ENCODE peak calls at places on chromosomes 2 and 18, in eight cellular contexts. Q is osteoblast, A is uterus, I is BE2C, F is lower leg skin, W is astrocyte of the spinal cord, P is cardiac muscle cell, X is fibroblast of the aortic adventitia. N is an unnamed sample.

GRCh38 chr2:30237346-30238142 is 6.2 kb downstream of the LBH start:
- DNase-seq in X (no peak), Q (no peak), P (no peak), I (no peak), W (no peak), F (no peak), A (no peak), N (peak)

GRCh38 chr2:119066272-119066804 is 92.2 kb downstream of the C1QL2 start:
- DNase-seq in W (no peak), P (no peak), I (no peak), A (no peak), F (no peak), Q (no peak), X (no peak), N (peak)

GRCh38 chr18:36711813-36712444 is 116.9 kb downstream of the TPGS2 start:
- DNase-seq in Q (peak), I (peak), X (peak), P (no peak), F (peak), W (peak), A (peak), N (peak)

GRCh38 chr2:10380048-10380926 is 67.8 kb downstream of the ODC1 start:
- DNase-seq in Q (no peak), I (no peak), F (no peak), W (no peak), A (no peak), P (no peak), X (no peak), N (no peak)

GRCh38 chr2:25546852-25547251 is 126.5 kb downstream of the DTNB start:
- DNase-seq in X (no peak), F (no peak), I (no peak), Q (no peak), W (no peak), P (no peak), A (no peak), N (no peak)

GRCh38 chr2:219460424-219460926 is 25.8 kb downstream of the SPEG start:
- DNase-seq in X (peak), F (no peak), I (peak), P (peak), W (peak), A (peak), Q (peak), N (peak)

GRCh38 chr2:44358498-44358897 is 2.8 kb downstream of the PREPL start:
- DNase-seq in I (no peak), P (no peak), F (no peak), Q (peak), W (peak), A (no peak), X (peak), N (peak)

GRCh38 chr2:88074854-88075292 is 7.2 kb downstream of the SMYD1 start:
- DNase-seq in Q (peak), P (no peak), I (no peak), W (peak), A (no peak), X (peak), F (no peak), N (peak)

GRCh38 chr2:108257757-108258331 is 18.1 kb downstream of the SULT1C3 start:
- DNase-seq in I (no peak), W (no peak), P (no peak), X (peak), A (no peak), F (no peak), Q (no peak), N (no peak)

GRCh38 chr2:16293398-16293797 is 353.0 kb downstream of the MYCN start:
- DNase-seq in P (no peak), F (no peak), A (no peak), W (no peak), Q (no peak), X (no peak), I (peak), N (no peak)

GRCh38 chr2:241933175-241933911 is 63.8 kb downstream of the RTP5 start:
- DNase-seq in F (peak), I (no peak), P (no peak), A (peak), X (peak), W (peak), Q (peak), N (peak)

GRCh38 chr18:22169889-22170420 is 566 bp downstream of the GATA6 start:
- DNase-seq in F (no peak), W (no peak), I (no peak), Q (peak), X (peak), A (peak), P (peak), N (peak)

GRCh38 chr2:202009019-202009481 is 24.6 kb upstream of the FZD7 start:
- DNase-seq in I (peak), X (no peak), F (no peak), A (no peak), P (no peak), W (no peak), Q (no peak), N (peak)

GRCh38 chr2:105688946-105689345 is 55.8 kb upstream of the NCK2 start:
- DNase-seq in Q (no peak), F (no peak), X (no peak), P (no peak), I (no peak), A (no peak), W (no peak), N (no peak)

GRCh38 chr18:80193701-80194100 is 53.6 kb downstream of the PARD6G start:
- DNase-seq in I (no peak), A (no peak), W (no peak), X (no peak), F (no peak), Q (no peak), P (no peak), N (no peak)

GRCh38 chr2:1891971-1892486 is 147.7 kb upstream of the PXDN start:
- DNase-seq in Q (no peak), I (no peak), P (no peak), W (peak), F (no peak), A (no peak), X (no peak), N (no peak)

GRCh38 chr2:190216829-190217228 is 102.8 kb downstream of the HIBCH start:
- DNase-seq in F (peak), W (peak), I (peak), A (peak), Q (peak), X (peak), P (peak), N (no peak)

GRCh38 chr2:47023332-47023731 is 107.7 kb upstream of the MCFD2 start:
- DNase-seq in X (no peak), F (no peak), A (no peak), I (no peak), Q (peak), W (no peak), P (no peak), N (no peak)

GRCh38 chr2:10370895-10371294 is 68.2 kb downstream of the HPCAL1 start:
- DNase-seq in W (no peak), X (no peak), I (no peak), F (no peak), Q (peak), A (no peak), P (no peak), N (no peak)

GRCh38 chr18:26190506-26190905 is 35.7 kb upstream of the TAF4B start:
- DNase-seq in A (no peak), F (no peak), W (no peak), P (no peak), Q (no peak), X (no peak), I (no peak), N (no peak)

GRCh38 chr2:1673160-1673944 is 71.0 kb downstream of the PXDN start:
- DNase-seq in A (no peak), Q (peak), F (no peak), W (no peak), P (no peak), X (no peak), I (no peak), N (no peak)

GRCh38 chr2:13193900-13194299 is 477.2 kb downstream of the TRIB2 start:
- DNase-seq in Q (no peak), X (peak), I (peak), P (peak), A (no peak), F (no peak), W (peak), N (peak)

GRCh38 chr2:138267161-138267901 is 234.2 kb upstream of the SPOPL start:
- DNase-seq in A (no peak), Q (peak), W (peak), I (no peak), P (no peak), X (peak), F (no peak), N (peak)

GRCh38 chr2:207632575-207633492 is 7.6 kb upstream of the METTL21A start:
- DNase-seq in A (no peak), Q (peak), F (no peak), W (no peak), I (no peak), P (no peak), X (peak), N (peak)

GRCh38 chr18:61546598-61546997 is 213.4 kb downstream of the CDH20 start:
- DNase-seq in W (peak), I (no peak), A (no peak), Q (peak), F (no peak), X (peak), P (no peak), N (peak)

GRCh38 chr2:199710551-199710950 is 140.4 kb downstream of the FTCDNL1 start:
- DNase-seq in X (no peak), Q (no peak), W (no peak), I (no peak), F (no peak), P (no peak), A (no peak), N (no peak)

GRCh38 chr2:11158916-11159573 is 3.8 kb downstream of the SLC66A3 start:
- DNase-seq in I (peak), X (no peak), Q (peak), P (no peak), A (no peak), W (no peak), F (no peak), N (no peak)

GRCh38 chr18:48910972-48911545 is 39.7 kb downstream of the SMAD7 start:
- DNase-seq in P (no peak), I (no peak), Q (peak), F (no peak), A (no peak), X (no peak), W (no peak), N (no peak)

GRCh38 chr2:46816151-46816845 is 99.3 kb downstream of the MCFD2 start:
- DNase-seq in P (no peak), I (no peak), A (no peak), Q (no peak), X (no peak), W (no peak), F (no peak), N (no peak)

GRCh38 chr2:64514018-64514417 is 10.1 kb upstream of the AFTPH start:
- DNase-seq in F (no peak), X (peak), W (no peak), Q (no peak), I (no peak), P (no peak), A (no peak), N (peak)

GRCh38 chr2:197514754-197515153 is 1.1 kb upstream of the MOB4 start:
- DNase-seq in X (no peak), P (peak), F (no peak), Q (no peak), W (no peak), I (no peak), A (no peak), N (peak)

GRCh38 chr2:240557808-240558207 is at the start of gene ANKMY1:
- DNase-seq in X (peak), P (peak), I (peak), A (peak), Q (peak), W (peak), F (peak), N (peak)

DNA sequence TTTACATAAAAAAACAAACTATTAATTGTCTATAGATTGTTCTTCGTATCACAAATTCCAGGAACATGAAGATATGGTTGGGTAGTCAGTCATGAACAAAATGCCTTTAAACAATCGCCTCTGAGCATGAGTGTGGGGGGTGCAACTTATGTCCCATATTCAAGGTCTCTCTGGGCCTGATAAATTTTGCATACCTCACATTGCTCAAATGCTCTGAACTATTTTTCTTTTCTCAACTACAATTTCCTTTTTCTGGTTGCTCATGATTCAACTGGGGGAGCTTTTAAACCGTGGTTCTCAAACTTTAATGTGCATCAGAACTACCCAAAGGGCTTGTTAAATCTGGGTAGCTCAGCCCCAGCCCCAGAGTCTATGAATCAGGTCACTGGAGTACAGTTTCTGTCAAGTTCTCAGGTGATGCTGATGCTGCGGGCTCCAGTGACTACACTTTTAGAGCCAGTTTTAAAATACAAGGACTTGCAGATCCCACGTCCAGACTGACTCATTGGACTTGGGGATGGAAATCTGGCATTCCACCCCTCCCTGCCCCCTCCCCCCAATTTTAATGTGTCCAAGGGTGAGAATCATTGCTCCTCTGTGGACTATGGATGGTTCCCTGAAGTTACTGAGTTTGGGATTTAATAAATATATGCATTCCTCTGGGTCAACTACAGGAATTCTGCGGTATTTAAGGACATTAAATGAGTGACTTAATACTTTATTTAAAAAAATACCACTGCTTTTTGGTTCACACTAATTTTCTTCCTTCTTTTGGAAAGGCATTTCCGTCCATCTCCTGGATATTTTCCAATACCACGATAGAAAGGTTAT is 1.5 kb upstream of the GPD2 start:
- DNase-seq in W (peak), F (no peak), X (peak), P (no peak), A (no peak), I (no peak), Q (peak), N (peak)
- H3K4me3 ChIP-seq in W (no peak), F (no peak), X (no peak), P (peak), A (peak), I (peak), Q (peak), N (no peak)

DNA sequence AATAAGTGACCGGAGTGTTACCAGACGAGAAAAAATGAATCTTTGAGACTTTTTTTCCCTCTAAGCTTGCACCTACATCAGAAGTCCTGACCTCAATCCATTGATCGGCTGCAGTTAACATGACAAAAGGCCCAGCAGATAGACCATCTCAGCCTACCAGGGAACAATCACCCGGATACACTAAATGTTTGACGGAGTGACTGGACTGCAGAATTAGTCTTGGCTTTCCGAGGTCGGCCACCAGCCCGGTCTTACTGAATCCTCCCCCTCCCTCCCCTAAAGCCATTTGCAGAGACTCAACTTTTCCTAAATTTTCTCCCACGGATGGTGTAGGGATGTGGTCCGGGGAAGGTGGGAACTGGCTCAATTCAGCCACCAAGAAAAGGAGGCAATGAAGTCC is 309.9 kb upstream of the SKOR2 start:
- DNase-seq in X (no peak), I (no peak), A (no peak), Q (no peak), F (no peak), W (no peak), P (no peak), N (no peak)
- TF ChIP-seq CTCF in X (no peak), I (no peak), A (no peak), Q (no peak), F (no peak), W (no peak), P (no peak), N (no peak)

GRCh38 chr18:47399475-47399874 is 148.0 kb upstream of the SKOR2 start:
- DNase-seq in X (no peak), W (no peak), Q (no peak), P (no peak), F (no peak), I (no peak), A (no peak), N (no peak)
- H3K4me3 ChIP-seq in X (no peak), W (no peak), Q (no peak), P (no peak), F (no peak), I (no peak), A (no peak), N (no peak)

GRCh38 chr2:4415810-4416413 is 712.5 kb downstream of the DCDC2C start:
- DNase-seq in W (no peak), F (no peak), X (no peak), I (no peak), P (no peak), Q (no peak), A (no peak), N (no peak)

GRCh38 chr2:4408311-4408710 is 704.9 kb downstream of the DCDC2C start:
- DNase-seq in A (no peak), I (no peak), Q (no peak), P (no peak), W (no peak), X (no peak), F (no peak), N (no peak)

DNA sequence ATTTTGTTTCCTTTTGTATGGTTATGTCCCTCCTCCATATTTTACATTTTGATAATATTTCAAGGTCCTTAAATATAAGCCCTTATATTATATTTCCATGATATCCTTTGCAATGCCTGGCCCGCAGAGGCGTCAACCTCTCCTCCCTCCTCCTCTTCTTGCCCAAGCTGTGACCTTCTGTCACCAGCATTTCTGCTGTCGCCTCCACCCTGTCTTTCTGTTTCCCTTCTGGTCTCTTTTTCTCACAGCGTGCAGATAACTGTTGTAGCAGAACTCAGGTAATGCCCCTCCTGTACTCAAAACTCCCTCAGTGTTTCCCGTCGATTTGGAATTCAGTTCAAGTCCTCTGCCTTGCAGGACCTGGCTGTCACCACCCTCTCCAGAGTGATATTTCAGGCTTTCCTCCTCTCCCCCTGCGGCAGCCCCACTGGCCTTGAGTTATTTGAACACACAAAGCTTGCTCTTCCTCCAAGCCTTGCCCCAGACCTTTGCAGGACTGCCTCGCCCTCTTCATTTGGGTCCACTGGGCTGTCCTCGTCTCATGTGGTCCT is 709.3 kb downstream of the DCDC2C start:
- DNase-seq in X (no peak), Q (no peak), F (no peak), P (peak), W (no peak), I (no peak), A (no peak), N (no peak)
- TF ChIP-seq CTCF in X (no peak), Q (no peak), F (no peak), P (no peak), W (no peak), I (no peak), A (no peak), N (no peak)

GRCh38 chr2:8480936-8481335 is 200.9 kb upstream of the ID2 start:
- DNase-seq in F (no peak), A (no peak), X (no peak), W (no peak), Q (no peak), I (no peak), P (no peak), N (no peak)

GRCh38 chr2:8478133-8478793 is 203.6 kb upstream of the ID2 start:
- DNase-seq in F (no peak), Q (no peak), X (no peak), P (no peak), A (no peak), I (no peak), W (no peak), N (no peak)

GRCh38 chr2:8479298-8479697 is 202.6 kb upstream of the ID2 start:
- DNase-seq in Q (no peak), F (no peak), X (no peak), A (no peak), P (peak), I (peak), W (no peak), N (no peak)

GRCh38 chr2:8475349-8476045 is 206.4 kb upstream of the ID2 start:
- DNase-seq in W (no peak), P (no peak), A (no peak), Q (no peak), F (no peak), X (no peak), I (no peak), N (no peak)

GRCh38 chr2:8477511-8478132 is 204.2 kb upstream of the ID2 start:
- DNase-seq in P (no peak), X (no peak), I (no peak), W (no peak), Q (no peak), F (no peak), A (no peak), N (no peak)
- H3K4me3 ChIP-seq in P (no peak), X (no peak), I (no peak), W (no peak), Q (peak), F (no peak), A (no peak), N (no peak)

GRCh38 chr18:27608742-27609141 is 423.6 kb upstream of the CHST9 start:
- DNase-seq in A (no peak), W (no peak), Q (peak), X (no peak), P (no peak), F (no peak), I (no peak), N (peak)
- TF ChIP-seq CTCF in A (no peak), W (peak), Q (peak), X (peak), P (peak), F (no peak), I (peak), N (peak)

DNA sequence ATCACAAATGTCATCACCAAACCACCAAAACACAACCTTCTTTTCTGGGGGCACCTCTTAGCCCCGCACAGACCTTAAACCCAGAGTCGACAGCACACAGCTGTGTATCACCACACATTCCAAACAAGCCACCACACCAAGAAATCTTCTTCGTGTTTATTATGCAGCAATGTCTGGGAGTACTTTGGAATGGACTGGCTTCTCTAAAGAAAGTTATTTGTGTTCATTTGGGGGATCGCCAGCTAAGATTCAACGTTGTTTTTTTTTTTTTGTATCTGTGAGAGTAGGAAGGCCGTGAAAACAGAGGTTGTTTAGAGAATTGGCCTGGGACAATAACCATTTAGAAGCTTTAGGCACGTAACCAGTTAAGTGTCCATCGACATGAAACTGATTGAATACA is 1.0 kb upstream of the MTA3 start:
- DNase-seq in X (peak), F (no peak), W (peak), Q (peak), I (no peak), P (no peak), A (no peak), N (peak)
- H3K4me3 ChIP-seq in X (no peak), F (no peak), W (no peak), Q (no peak), I (no peak), P (no peak), A (no peak), N (no peak)

N was measured in cardiac fibroblast.